ENCODE peak calls at places on chromosome 13, in six cellular contexts. L, J, X, R, W and K are unnamed samples.

GRCh38 chr13:58630794-58631193 is 999.2 kb downstream of the PCDH17 start:
- DNase-seq in L (no peak), J (no peak), X (no peak), R (no peak), W (no peak), K (no peak)

GRCh38 chr13:38620876-38621275 is 66.0 kb upstream of the FREM2 start:
- DNase-seq in L (no peak), J (no peak), X (no peak), R (no peak), W (no peak), K (no peak)

GRCh38 chr13:33487575-33488243 is 202.2 kb upstream of the STARD13 start:
- DNase-seq in L (peak), J (no peak), X (no peak), R (no peak), W (no peak), K (peak)

GRCh38 chr13:73870970-73871935 is 263.0 kb downstream of the KLF12 start:
- DNase-seq in L (peak), J (no peak), X (no peak), R (peak), W (no peak), K (no peak)

GRCh38 chr13:34942732-34943674 is 933 bp downstream of the NBEA start:
- DNase-seq in L (no peak), J (no peak), X (peak), R (no peak), W (no peak), K (no peak)

GRCh38 chr13:107203146-107203847 is 635.4 kb upstream of the ARGLU1 start:
- DNase-seq in L (peak), J (no peak), X (no peak), R (no peak), W (no peak), K (peak)

GRCh38 chr13:95226932-95227718 is 74.1 kb downstream of the ABCC4 start:
- DNase-seq in L (no peak), J (no peak), X (no peak), R (no peak), W (no peak), K (no peak)

GRCh38 chr13:48220592-48221300 is 12.3 kb upstream of the ITM2B start:
- DNase-seq in L (no peak), J (peak), X (no peak), R (no peak), W (no peak), K (no peak)

GRCh38 chr13:94249512-94249911 is 230.0 kb downstream of the DCT start:
- DNase-seq in L (peak), J (no peak), X (no peak), R (no peak), W (no peak), K (no peak)

GRCh38 chr13:88377852-88378251 is 706.7 kb downstream of the SLITRK5 start:
- DNase-seq in L (no peak), J (no peak), X (no peak), R (no peak), W (no peak), K (no peak)

GRCh38 chr13:19981685-19982238 is 23.2 kb downstream of the ZMYM2 start:
- DNase-seq in L (peak), J (no peak), X (no peak), R (no peak), W (no peak), K (no peak)

GRCh38 chr13:107516517-107516916 is 698.8 kb downstream of the LIG4 start:
- DNase-seq in L (no peak), J (no peak), X (no peak), R (no peak), W (no peak), K (no peak)

GRCh38 chr13:34419025-34419424 is 523.0 kb upstream of the NBEA start:
- DNase-seq in L (no peak), J (no peak), X (no peak), R (no peak), W (no peak), K (no peak)

GRCh38 chr13:73602295-73602694 is 531.9 kb downstream of the KLF12 start:
- DNase-seq in L (peak), J (no peak), X (no peak), R (no peak), W (no peak), K (no peak)

GRCh38 chr13:79283742-79284141 is 122.3 kb downstream of the RBM26 start:
- DNase-seq in L (no peak), J (no peak), X (no peak), R (no peak), W (no peak), K (no peak)

GRCh38 chr13:112875627-112876026 is 93.4 kb upstream of the MCF2L start:
- DNase-seq in L (no peak), J (no peak), X (no peak), R (no peak), W (no peak), K (no peak)

GRCh38 chr13:63190742-63191141 is 1775.1 kb upstream of the PCDH20 start:
- DNase-seq in L (peak), J (no peak), X (no peak), R (peak), W (no peak), K (no peak)

GRCh38 chr13:97879646-97880297 is 73.7 kb upstream of the IPO5 start:
- DNase-seq in L (peak), J (no peak), X (no peak), R (peak), W (no peak), K (no peak)

GRCh38 chr13:33207616-33207964 is 78.0 kb downstream of the STARD13 start:
- DNase-seq in L (peak), J (no peak), X (no peak), R (no peak), W (no peak), K (no peak)

GRCh38 chr13:94620286-94620896 is 18.7 kb downstream of the GPR180 start:
- DNase-seq in L (peak), J (no peak), X (no peak), R (no peak), W (no peak), K (peak)

GRCh38 chr13:110331362-110331761 is 24.3 kb downstream of the COL4A2 start:
- DNase-seq in L (peak), J (no peak), X (no peak), R (no peak), W (no peak), K (no peak)

GRCh38 chr13:91398413-91399188 is at the start of gene GPC5:
- DNase-seq in L (peak), J (peak), X (peak), R (no peak), W (peak), K (no peak)

GRCh38 chr13:31476266-31476665 is 263.1 kb upstream of the RXFP2 start:
- DNase-seq in L (peak), J (no peak), X (no peak), R (peak), W (no peak), K (no peak)

GRCh38 chr13:37648604-37649003 is 50.0 kb upstream of the POSTN start:
- DNase-seq in L (peak), J (no peak), X (no peak), R (no peak), W (no peak), K (no peak)

GRCh38 chr13:19059016-19059780 is 122.4 kb downstream of the TUBA3C start:
- DNase-seq in L (no peak), J (no peak), X (no peak), R (no peak), W (no peak), K (no peak)